ENCODE peak calls at places on chromosomes 5 and 9, in six cellular contexts. Y is fibroblast of villous mesenchyme, S is endodermal cell, X is fibroblast of lung, H is breast epithelium, L is HFF-Myc. W is an unnamed sample.

GRCh38 chr9:136857606-136858412 is 5.7 kb downstream of the MAMDC4 start:
- DNase-seq in Y (no peak), S (peak), X (no peak), H (no peak), L (no peak), W (no peak)

GRCh38 chr5:142201471-142201887 is 92.9 kb downstream of the NDFIP1 start:
- DNase-seq in Y (peak), S (no peak), X (peak), H (no peak), L (peak), W (no peak)

GRCh38 chr5:66807743-66808142 is 211.6 kb downstream of the MAST4 start:
- DNase-seq in Y (peak), S (no peak), X (peak), H (no peak), L (peak), W (no peak)

GRCh38 chr9:133195029-133195428 is 14.0 kb downstream of the OBP2B start:
- DNase-seq in Y (no peak), S (no peak), X (no peak), H (no peak), L (no peak), W (no peak)

GRCh38 chr5:101728933-101729332 is 567.2 kb downstream of the SLCO4C1 start:
- DNase-seq in Y (no peak), S (no peak), X (no peak), H (no peak), L (no peak), W (no peak)

GRCh38 chr9:87479801-87480201 is 17.9 kb upstream of the DAPK1 start:
- DNase-seq in Y (peak), S (no peak), X (peak), H (no peak), L (no peak), W (no peak)

GRCh38 chr5:125348221-125348692 is 601.8 kb upstream of the ZNF608 start:
- DNase-seq in Y (no peak), S (no peak), X (peak), H (no peak), L (no peak), W (no peak)

GRCh38 chr5:150064681-150065220 is 21.6 kb downstream of the CSF1R start:
- DNase-seq in Y (no peak), S (no peak), X (no peak), H (no peak), L (no peak), W (no peak)

GRCh38 chr5:53001541-53001940 is 12.4 kb downstream of the ITGA2 start:
- DNase-seq in Y (no peak), S (no peak), X (no peak), H (no peak), L (no peak), W (no peak)

GRCh38 chr9:76655121-76655531 is 109.1 kb upstream of the PCA3 start:
- DNase-seq in Y (peak), S (no peak), X (peak), H (no peak), L (no peak), W (no peak)

GRCh38 chr5:42974546-42974945 is 65.6 kb downstream of the ANXA2R start:
- DNase-seq in Y (no peak), S (no peak), X (peak), H (no peak), L (no peak), W (no peak)

GRCh38 chr5:112366987-112367386 is 52.1 kb downstream of the EPB41L4A start:
- DNase-seq in Y (no peak), S (peak), X (no peak), H (no peak), L (no peak), W (no peak)

GRCh38 chr5:1288439-1289335 is 6.2 kb downstream of the TERT start:
- DNase-seq in Y (no peak), S (peak), X (no peak), H (peak), L (no peak), W (no peak)

GRCh38 chr5:176542135-176542595 is 5.0 kb upstream of the RNF44 start:
- DNase-seq in Y (no peak), S (peak), X (no peak), H (no peak), L (no peak), W (no peak)

GRCh38 chr9:113563856-113564514 is 100.5 kb downstream of the RGS3 start:
- DNase-seq in Y (no peak), S (peak), X (no peak), H (peak), L (no peak), W (no peak)

GRCh38 chr9:113562653-113563381 is 99.3 kb downstream of the RGS3 start:
- DNase-seq in Y (no peak), S (peak), X (no peak), H (peak), L (no peak), W (no peak)

GRCh38 chr9:113566712-113567071 is 103.2 kb downstream of the RGS3 start:
- DNase-seq in Y (no peak), S (no peak), X (no peak), H (peak), L (no peak), W (no peak)

GRCh38 chr9:113566011-113566711 is 102.6 kb downstream of the RGS3 start:
- DNase-seq in Y (no peak), S (peak), X (no peak), H (peak), L (no peak), W (no peak)

GRCh38 chr9:113564804-113565237 is 101.3 kb downstream of the RGS3 start:
- DNase-seq in Y (peak), S (peak), X (peak), H (peak), L (no peak), W (no peak)
- H3K4me3 ChIP-seq in Y (peak), S (peak), X (peak), H (peak), L (peak), W (peak)

GRCh38 chr5:95281211-95281610 is 3.7 kb downstream of the MCTP1 start:
- DNase-seq in Y (no peak), S (peak), X (peak), H (no peak), L (no peak), W (no peak)

GRCh38 chr5:95284512-95285405 is at the start of gene MCTP1:
- DNase-seq in Y (peak), S (peak), X (peak), H (no peak), L (no peak), W (no peak)

GRCh38 chr5:95283761-95284511 is 958 bp downstream of the MCTP1 start:
- DNase-seq in Y (no peak), S (peak), X (peak), H (no peak), L (no peak), W (no peak)

GRCh38 chr5:95285406-95285761 is 490 bp upstream of the MCTP1 start:
- DNase-seq in Y (peak), S (no peak), X (peak), H (no peak), L (no peak), W (no peak)

DNA sequence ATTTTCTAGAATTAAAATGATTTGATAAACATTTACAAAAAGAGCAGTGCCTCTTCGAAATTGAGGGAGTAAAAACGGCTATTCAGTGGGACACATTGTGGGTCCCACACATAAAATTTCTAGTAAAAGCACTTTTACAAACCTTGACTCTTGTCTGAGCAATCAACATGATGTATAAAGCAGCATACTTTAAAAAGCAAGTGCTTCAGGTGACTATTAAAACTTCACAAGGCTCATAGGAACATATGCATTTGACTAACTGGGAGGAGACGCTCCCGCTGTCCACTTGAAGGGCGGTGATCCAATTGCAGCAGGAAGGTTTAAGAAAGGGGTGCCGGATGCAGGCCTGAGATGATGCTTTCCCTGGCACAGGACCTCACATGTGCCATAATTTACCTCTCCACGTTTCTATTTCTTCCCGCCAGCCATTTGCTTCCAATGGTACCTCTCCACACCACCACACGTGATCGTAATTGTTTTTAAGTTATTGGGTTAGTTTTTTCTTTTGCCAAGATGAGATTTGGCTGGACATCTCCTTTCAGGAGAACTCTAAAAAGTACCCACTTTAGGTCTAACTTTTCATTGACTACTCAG is 1.8 kb downstream of the MCTP1 start:
- DNase-seq in Y (no peak), S (peak), X (no peak), H (no peak), L (no peak), W (no peak)
- H3K4me3 ChIP-seq in Y (no peak), S (peak), X (no peak), H (peak), L (no peak), W (no peak)

GRCh38 chr5:61884242-61884855 is 421.7 kb upstream of the KIF2A start:
- DNase-seq in Y (no peak), S (no peak), X (peak), H (no peak), L (no peak), W (no peak)
- H3K4me3 ChIP-seq in Y (no peak), S (no peak), X (no peak), H (no peak), L (no peak), W (no peak)

GRCh38 chr5:39447059-39447458 is 22.3 kb upstream of the DAB2 start:
- DNase-seq in Y (no peak), S (no peak), X (peak), H (no peak), L (no peak), W (no peak)
- H3K4me3 ChIP-seq in Y (no peak), S (no peak), X (no peak), H (no peak), L (no peak), W (no peak)

GRCh38 chr9:103407260-103407659 is 412.1 kb downstream of the CYLC2 start:
- DNase-seq in Y (no peak), S (no peak), X (no peak), H (no peak), L (no peak), W (no peak)
- H3K4me3 ChIP-seq in Y (no peak), S (no peak), X (no peak), H (no peak), L (no peak), W (no peak)